ENCODE peak calls at places on chromosomes 4 and X, in ten cellular contexts. One of them, this sample, is unnamed.

GRCh38 chr4:27046851-27047250 is 186.2 kb downstream of the STIM2 start:
- DNase-seq in lower leg skin: no peak
- DNase-seq in psoas muscle: no peak
- DNase-seq in fibroblast of mammary gland: no peak
- DNase-seq in fibroblast of pulmonary artery: no peak
- DNase-seq in lung: no peak
- DNase-seq in HCT116: no peak
- DNase-seq in dorsolateral prefrontal cortex: no peak
- DNase-seq in fibroblast of lung: no peak
- DNase-seq in mucosa of descending colon: no peak
- DNase-seq in this sample: no peak

GRCh38 chr4:173264245-173264959 is 69.8 kb downstream of the HMGB2 start:
- DNase-seq in lower leg skin: no peak
- DNase-seq in psoas muscle: no peak
- DNase-seq in fibroblast of mammary gland: peak; percentile 67
- DNase-seq in fibroblast of pulmonary artery: peak; percentile 77
- DNase-seq in lung: peak; percentile 32
- DNase-seq in HCT116: no peak
- DNase-seq in dorsolateral prefrontal cortex: no peak
- DNase-seq in fibroblast of lung: peak; percentile 79
- DNase-seq in mucosa of descending colon: peak; percentile 58
- DNase-seq in this sample: peak; percentile 69

GRCh38 chrX:18887177-18887820 is 96.6 kb downstream of the PHKA2 start:
- DNase-seq in lower leg skin: no peak
- DNase-seq in psoas muscle: peak; percentile 72
- DNase-seq in fibroblast of mammary gland: no peak
- DNase-seq in fibroblast of pulmonary artery: no peak
- DNase-seq in lung: no peak
- DNase-seq in HCT116: no peak
- DNase-seq in dorsolateral prefrontal cortex: no peak
- DNase-seq in fibroblast of lung: no peak
- DNase-seq in mucosa of descending colon: peak; percentile 65
- DNase-seq in this sample: no peak

GRCh38 chrX:133609151-133609550 is 193.9 kb upstream of the GPC4 start:
- DNase-seq in lower leg skin: no peak
- DNase-seq in psoas muscle: no peak
- DNase-seq in fibroblast of mammary gland: no peak
- DNase-seq in fibroblast of pulmonary artery: no peak
- DNase-seq in lung: no peak
- DNase-seq in HCT116: no peak
- DNase-seq in dorsolateral prefrontal cortex: no peak
- DNase-seq in fibroblast of lung: peak; percentile 20
- DNase-seq in mucosa of descending colon: no peak
- DNase-seq in this sample: no peak

GRCh38 chrX:30973784-30974427 is 84.9 kb upstream of the TAB3 start:
- DNase-seq in lower leg skin: no peak
- DNase-seq in psoas muscle: no peak
- DNase-seq in fibroblast of mammary gland: no peak
- DNase-seq in fibroblast of pulmonary artery: no peak
- DNase-seq in lung: no peak
- DNase-seq in HCT116: no peak
- DNase-seq in dorsolateral prefrontal cortex: no peak
- DNase-seq in fibroblast of lung: no peak
- DNase-seq in mucosa of descending colon: no peak
- DNase-seq in this sample: no peak

GRCh38 chrX:134761788-134762187 is 103.5 kb upstream of the PLAC1 start:
- DNase-seq in lower leg skin: no peak
- DNase-seq in psoas muscle: no peak
- DNase-seq in fibroblast of mammary gland: peak; percentile 35
- DNase-seq in fibroblast of pulmonary artery: no peak
- DNase-seq in lung: no peak
- DNase-seq in HCT116: no peak
- DNase-seq in dorsolateral prefrontal cortex: no peak
- DNase-seq in fibroblast of lung: no peak
- DNase-seq in mucosa of descending colon: peak; percentile 17
- DNase-seq in this sample: peak; percentile 50

GRCh38 chrX:41822917-41823316 is 98.9 kb downstream of the GPR82 start:
- DNase-seq in lower leg skin: no peak
- DNase-seq in psoas muscle: no peak
- DNase-seq in fibroblast of mammary gland: no peak
- DNase-seq in fibroblast of pulmonary artery: no peak
- DNase-seq in lung: no peak
- DNase-seq in HCT116: no peak
- DNase-seq in dorsolateral prefrontal cortex: no peak
- DNase-seq in fibroblast of lung: no peak
- DNase-seq in mucosa of descending colon: no peak
- DNase-seq in this sample: no peak

GRCh38 chr4:88284378-88285234 is at the start of gene PPM1K:
- DNase-seq in lower leg skin: peak; percentile 100
- DNase-seq in psoas muscle: peak; percentile 100
- DNase-seq in fibroblast of mammary gland: peak; percentile 97
- DNase-seq in fibroblast of pulmonary artery: peak; percentile 99
- DNase-seq in lung: peak; percentile 99
- DNase-seq in HCT116: peak; percentile 94
- DNase-seq in dorsolateral prefrontal cortex: peak; percentile 98
- DNase-seq in fibroblast of lung: peak; percentile 99
- DNase-seq in mucosa of descending colon: peak; percentile 99
- DNase-seq in this sample: peak; percentile 99

GRCh38 chr4:53116959-53117358 is 248.9 kb downstream of the SCFD2 start:
- DNase-seq in lower leg skin: no peak
- DNase-seq in psoas muscle: no peak
- DNase-seq in fibroblast of mammary gland: peak; percentile 42
- DNase-seq in fibroblast of pulmonary artery: peak; percentile 44
- DNase-seq in lung: no peak
- DNase-seq in HCT116: no peak
- DNase-seq in dorsolateral prefrontal cortex: no peak
- DNase-seq in fibroblast of lung: peak; percentile 62
- DNase-seq in mucosa of descending colon: no peak
- DNase-seq in this sample: peak; percentile 64

GRCh38 chr4:93829531-93830089 is 1.1 kb downstream of the ATOH1 start:
- DNase-seq in lower leg skin: no peak
- DNase-seq in psoas muscle: no peak
- DNase-seq in fibroblast of mammary gland: no peak
- DNase-seq in fibroblast of pulmonary artery: no peak
- DNase-seq in lung: no peak
- DNase-seq in HCT116: no peak
- DNase-seq in dorsolateral prefrontal cortex: no peak
- DNase-seq in fibroblast of lung: no peak
- DNase-seq in mucosa of descending colon: no peak
- DNase-seq in this sample: no peak
- H3K4me3 ChIP-seq in lower leg skin: no peak overlapping the region
- H3K4me3 ChIP-seq in psoas muscle: peak overlapping the region; percentile 48
- H3K4me3 ChIP-seq in fibroblast of mammary gland: no peak overlapping the region
- H3K4me3 ChIP-seq in fibroblast of pulmonary artery: no peak overlapping the region
- H3K4me3 ChIP-seq in lung: no peak overlapping the region
- H3K4me3 ChIP-seq in HCT116: no peak overlapping the region
- H3K4me3 ChIP-seq in dorsolateral prefrontal cortex: peak overlapping the region; percentile 72
- H3K4me3 ChIP-seq in fibroblast of lung: no peak overlapping the region
- H3K4me3 ChIP-seq in mucosa of descending colon: peak overlapping the region; percentile 1
- H3K4me3 ChIP-seq in this sample: no peak overlapping the region

GRCh38 chr4:70830054-70830453 is 9.6 kb downstream of the GRSF1 start:
- DNase-seq in lower leg skin: no peak
- DNase-seq in psoas muscle: no peak
- DNase-seq in fibroblast of mammary gland: no peak
- DNase-seq in fibroblast of pulmonary artery: no peak
- DNase-seq in lung: no peak
- DNase-seq in HCT116: no peak
- DNase-seq in dorsolateral prefrontal cortex: no peak
- DNase-seq in fibroblast of lung: no peak
- DNase-seq in mucosa of descending colon: no peak
- DNase-seq in this sample: no peak

GRCh38 chr4:70833701-70834100 is 6.0 kb downstream of the GRSF1 start:
- DNase-seq in lower leg skin: no peak
- DNase-seq in psoas muscle: no peak
- DNase-seq in fibroblast of mammary gland: no peak
- DNase-seq in fibroblast of pulmonary artery: no peak
- DNase-seq in lung: no peak
- DNase-seq in HCT116: no peak
- DNase-seq in dorsolateral prefrontal cortex: no peak
- DNase-seq in fibroblast of lung: peak; percentile 36
- DNase-seq in mucosa of descending colon: no peak
- DNase-seq in this sample: no peak

GRCh38 chr4:70829015-70829414 is 10.7 kb downstream of the GRSF1 start:
- DNase-seq in lower leg skin: no peak
- DNase-seq in psoas muscle: no peak
- DNase-seq in fibroblast of mammary gland: no peak
- DNase-seq in fibroblast of pulmonary artery: no peak
- DNase-seq in lung: no peak
- DNase-seq in HCT116: no peak
- DNase-seq in dorsolateral prefrontal cortex: no peak
- DNase-seq in fibroblast of lung: no peak
- DNase-seq in mucosa of descending colon: no peak
- DNase-seq in this sample: no peak

GRCh38 chr4:70829492-70829891 is 10.2 kb downstream of the GRSF1 start:
- DNase-seq in lower leg skin: no peak
- DNase-seq in psoas muscle: no peak
- DNase-seq in fibroblast of mammary gland: no peak
- DNase-seq in fibroblast of pulmonary artery: no peak
- DNase-seq in lung: no peak
- DNase-seq in HCT116: no peak
- DNase-seq in dorsolateral prefrontal cortex: no peak
- DNase-seq in fibroblast of lung: no peak
- DNase-seq in mucosa of descending colon: no peak
- DNase-seq in this sample: no peak

DNA sequence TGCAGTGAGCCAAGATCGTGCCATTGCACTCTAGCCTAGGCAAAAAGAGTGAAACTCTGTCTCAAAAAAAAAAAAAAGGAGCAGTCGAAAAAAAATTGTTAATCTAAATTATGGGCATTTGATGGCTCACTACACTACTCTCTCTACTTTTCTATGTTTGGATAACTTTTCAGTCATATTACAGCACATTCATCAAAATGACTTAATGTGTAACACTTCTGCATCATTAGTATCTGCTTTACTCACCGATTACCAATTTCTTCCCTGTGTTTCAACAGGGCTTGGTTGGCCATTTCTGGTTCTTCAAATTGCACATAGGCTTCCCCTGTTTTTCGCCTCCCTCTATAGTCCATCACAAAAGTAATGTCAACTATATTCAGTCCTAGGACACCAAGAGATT is 8.4 kb downstream of the GRSF1 start:
- DNase-seq in lower leg skin: no peak
- DNase-seq in psoas muscle: no peak
- DNase-seq in fibroblast of mammary gland: no peak
- DNase-seq in fibroblast of pulmonary artery: no peak
- DNase-seq in lung: no peak
- DNase-seq in HCT116: no peak
- DNase-seq in dorsolateral prefrontal cortex: no peak
- DNase-seq in fibroblast of lung: no peak
- DNase-seq in mucosa of descending colon: no peak
- DNase-seq in this sample: no peak
- TF ChIP-seq CTCF in lower leg skin: no peak
- TF ChIP-seq CTCF in psoas muscle: no peak
- TF ChIP-seq CTCF in fibroblast of mammary gland: no peak
- TF ChIP-seq CTCF in fibroblast of pulmonary artery: no peak
- TF ChIP-seq CTCF in lung: no peak
- TF ChIP-seq CTCF in HCT116: no peak
- TF ChIP-seq CTCF in dorsolateral prefrontal cortex: no peak
- TF ChIP-seq CTCF in fibroblast of lung: no peak
- TF ChIP-seq CTCF in mucosa of descending colon: no peak
- TF ChIP-seq CTCF in this sample: no peak

DNA sequence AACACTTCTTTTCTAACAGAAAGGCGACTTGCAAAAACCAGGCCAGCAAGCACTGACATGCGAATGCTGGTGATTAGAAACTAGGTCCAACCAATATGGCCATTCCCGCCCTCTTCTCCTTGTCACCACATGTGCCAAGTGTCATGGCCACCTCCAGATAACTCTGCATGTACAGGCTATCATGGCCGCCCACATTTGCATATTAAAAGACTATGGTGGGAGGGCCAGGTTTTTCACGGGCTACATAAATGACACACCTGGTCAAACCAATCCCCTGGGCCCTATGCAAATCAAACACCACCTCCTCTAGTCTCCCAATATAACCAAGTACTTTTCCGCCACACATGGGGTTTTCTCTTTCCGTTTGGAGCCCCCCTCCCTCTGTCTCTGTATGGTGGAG is 40.1 kb downstream of the NUDT11 start:
- DNase-seq in lower leg skin: no peak
- DNase-seq in psoas muscle: no peak
- DNase-seq in fibroblast of mammary gland: no peak
- DNase-seq in fibroblast of pulmonary artery: no peak
- DNase-seq in lung: no peak
- DNase-seq in HCT116: no peak
- DNase-seq in dorsolateral prefrontal cortex: no peak
- DNase-seq in fibroblast of lung: no peak
- DNase-seq in mucosa of descending colon: no peak
- DNase-seq in this sample: no peak
- H3K4me3 ChIP-seq in lower leg skin: no peak overlapping the region
- H3K4me3 ChIP-seq in psoas muscle: no peak overlapping the region
- H3K4me3 ChIP-seq in fibroblast of mammary gland: no peak overlapping the region
- H3K4me3 ChIP-seq in fibroblast of pulmonary artery: no peak overlapping the region
- H3K4me3 ChIP-seq in lung: no peak overlapping the region
- H3K4me3 ChIP-seq in HCT116: no peak overlapping the region
- H3K4me3 ChIP-seq in dorsolateral prefrontal cortex: no peak overlapping the region
- H3K4me3 ChIP-seq in fibroblast of lung: no peak overlapping the region
- H3K4me3 ChIP-seq in mucosa of descending colon: no peak overlapping the region
- H3K4me3 ChIP-seq in this sample: no peak overlapping the region

GRCh38 chr4:21507439-21507838 is 441.1 kb downstream of the KCNIP4 start:
- DNase-seq in lower leg skin: no peak
- DNase-seq in psoas muscle: no peak
- DNase-seq in fibroblast of mammary gland: peak; percentile 36
- DNase-seq in fibroblast of pulmonary artery: peak; percentile 45
- DNase-seq in lung: no peak
- DNase-seq in HCT116: no peak
- DNase-seq in dorsolateral prefrontal cortex: no peak
- DNase-seq in fibroblast of lung: peak; percentile 6
- DNase-seq in mucosa of descending colon: no peak
- DNase-seq in this sample: peak; percentile 63
- TF ChIP-seq CTCF in lower leg skin: no peak
- TF ChIP-seq CTCF in psoas muscle: no peak
- TF ChIP-seq CTCF in fibroblast of mammary gland: peak; percentile 40
- TF ChIP-seq CTCF in fibroblast of pulmonary artery: peak; percentile 32
- TF ChIP-seq CTCF in lung: no peak
- TF ChIP-seq CTCF in HCT116: peak; percentile 9
- TF ChIP-seq CTCF in dorsolateral prefrontal cortex: peak; percentile 33
- TF ChIP-seq CTCF in fibroblast of lung: peak; percentile 43
- TF ChIP-seq CTCF in mucosa of descending colon: no peak
- TF ChIP-seq CTCF in this sample: peak; percentile 57

GRCh38 chr4:150156543-150156942 is 78.3 kb downstream of the DCLK2 start:
- DNase-seq in lower leg skin: no peak
- DNase-seq in psoas muscle: no peak
- DNase-seq in fibroblast of mammary gland: no peak
- DNase-seq in fibroblast of pulmonary artery: no peak
- DNase-seq in lung: no peak
- DNase-seq in HCT116: no peak
- DNase-seq in dorsolateral prefrontal cortex: no peak
- DNase-seq in fibroblast of lung: no peak
- DNase-seq in mucosa of descending colon: no peak
- DNase-seq in this sample: no peak
- H3K4me3 ChIP-seq in lower leg skin: no peak overlapping the region
- H3K4me3 ChIP-seq in psoas muscle: no peak overlapping the region
- H3K4me3 ChIP-seq in fibroblast of mammary gland: no peak overlapping the region
- H3K4me3 ChIP-seq in fibroblast of pulmonary artery: no peak overlapping the region
- H3K4me3 ChIP-seq in lung: no peak overlapping the region
- H3K4me3 ChIP-seq in HCT116: no peak overlapping the region
- H3K4me3 ChIP-seq in dorsolateral prefrontal cortex: no peak overlapping the region
- H3K4me3 ChIP-seq in fibroblast of lung: no peak overlapping the region
- H3K4me3 ChIP-seq in mucosa of descending colon: no peak overlapping the region
- H3K4me3 ChIP-seq in this sample: no peak overlapping the region

DNA sequence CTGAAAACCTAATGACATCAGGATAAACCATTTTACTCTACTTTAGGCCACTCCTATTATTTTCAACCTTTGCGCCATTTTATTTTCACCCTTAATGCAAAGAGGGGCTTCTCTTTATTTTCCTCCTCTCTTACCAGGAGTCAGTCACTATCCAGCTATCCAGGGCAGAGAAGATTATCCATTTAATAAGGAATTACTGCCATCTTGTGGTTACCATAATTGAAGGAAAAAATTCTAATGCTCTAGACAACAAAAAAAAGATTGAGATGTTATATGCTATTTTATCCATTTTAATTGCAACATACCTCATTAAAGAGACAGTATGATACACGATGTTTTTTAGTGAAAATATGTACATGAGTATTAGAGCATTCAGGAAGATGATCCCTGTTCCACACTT is 514.5 kb upstream of the FAM241A start:
- DNase-seq in lower leg skin: no peak
- DNase-seq in psoas muscle: no peak
- DNase-seq in fibroblast of mammary gland: peak; percentile 54
- DNase-seq in fibroblast of pulmonary artery: peak; percentile 51
- DNase-seq in lung: no peak
- DNase-seq in HCT116: peak; percentile 23
- DNase-seq in dorsolateral prefrontal cortex: no peak
- DNase-seq in fibroblast of lung: peak; percentile 30
- DNase-seq in mucosa of descending colon: no peak
- DNase-seq in this sample: peak; percentile 59
- TF ChIP-seq CTCF in lower leg skin: no peak
- TF ChIP-seq CTCF in psoas muscle: peak; percentile 20
- TF ChIP-seq CTCF in fibroblast of mammary gland: peak; percentile 49
- TF ChIP-seq CTCF in fibroblast of pulmonary artery: peak; percentile 45
- TF ChIP-seq CTCF in lung: peak; percentile 2
- TF ChIP-seq CTCF in HCT116: no peak
- TF ChIP-seq CTCF in dorsolateral prefrontal cortex: peak; percentile 74
- TF ChIP-seq CTCF in fibroblast of lung: peak; percentile 28
- TF ChIP-seq CTCF in mucosa of descending colon: no peak
- TF ChIP-seq CTCF in this sample: peak; percentile 47